ENCODE peak calls at places on chromosomes 11 and 22, in six cellular contexts. U is pancreas, X is type B pancreatic cell, W is heart right ventricle, Y is PC-3, B is neural progenitor cell. E is an unnamed sample.

GRCh38 chr11:7513210-7514098 is at the start of gene PPFIBP2:
- DNase-seq in U (peak), X (peak), W (peak), Y (peak), B (peak), E (peak)

GRCh38 chr22:49351761-49352221 is 475.9 kb downstream of the BRD1 start:
- DNase-seq in U (no peak), X (peak), W (no peak), Y (no peak), B (no peak), E (no peak)

GRCh38 chr11:68146010-68146540 is 24.9 kb upstream of the CHKA start:
- DNase-seq in U (peak), X (no peak), W (peak), Y (peak), B (no peak), E (no peak)

GRCh38 chr11:16909375-16910035 is 104.7 kb downstream of the PLEKHA7 start:
- DNase-seq in U (no peak), X (no peak), W (no peak), Y (no peak), B (no peak), E (no peak)

GRCh38 chr22:49704345-49705215 is 123.1 kb downstream of the BRD1 start:
- DNase-seq in U (no peak), X (peak), W (no peak), Y (no peak), B (no peak), E (no peak)

GRCh38 chr11:130371004-130371590 is 56.4 kb upstream of the ZBTB44 start:
- DNase-seq in U (no peak), X (peak), W (no peak), Y (peak), B (no peak), E (no peak)

GRCh38 chr11:131889146-131889577 is 518.7 kb downstream of the NTM start:
- DNase-seq in U (no peak), X (no peak), W (no peak), Y (peak), B (peak), E (peak)

GRCh38 chr11:59791639-59792038 is 18.9 kb downstream of the MRPL16 start:
- DNase-seq in U (no peak), X (no peak), W (no peak), Y (no peak), B (no peak), E (no peak)

GRCh38 chr11:942853-943252 is 17.2 kb downstream of the AP2A2 start:
- DNase-seq in U (no peak), X (no peak), W (no peak), Y (no peak), B (peak), E (no peak)

GRCh38 chr11:57083641-57084385 is 95.1 kb downstream of the OR5AK2 start:
- DNase-seq in U (no peak), X (no peak), W (no peak), Y (no peak), B (no peak), E (no peak)

GRCh38 chr22:27541831-27542230 is 259.7 kb downstream of the MN1 start:
- DNase-seq in U (no peak), X (no peak), W (no peak), Y (no peak), B (no peak), E (no peak)

GRCh38 chr22:27545071-27545470 is 256.5 kb downstream of the MN1 start:
- DNase-seq in U (no peak), X (no peak), W (no peak), Y (no peak), B (no peak), E (no peak)

GRCh38 chr22:27543460-27543859 is 258.1 kb downstream of the MN1 start:
- DNase-seq in U (no peak), X (no peak), W (no peak), Y (no peak), B (no peak), E (no peak)

GRCh38 chr22:27542602-27543001 is 259.0 kb downstream of the MN1 start:
- DNase-seq in U (no peak), X (no peak), W (no peak), Y (no peak), B (no peak), E (no peak)

DNA sequence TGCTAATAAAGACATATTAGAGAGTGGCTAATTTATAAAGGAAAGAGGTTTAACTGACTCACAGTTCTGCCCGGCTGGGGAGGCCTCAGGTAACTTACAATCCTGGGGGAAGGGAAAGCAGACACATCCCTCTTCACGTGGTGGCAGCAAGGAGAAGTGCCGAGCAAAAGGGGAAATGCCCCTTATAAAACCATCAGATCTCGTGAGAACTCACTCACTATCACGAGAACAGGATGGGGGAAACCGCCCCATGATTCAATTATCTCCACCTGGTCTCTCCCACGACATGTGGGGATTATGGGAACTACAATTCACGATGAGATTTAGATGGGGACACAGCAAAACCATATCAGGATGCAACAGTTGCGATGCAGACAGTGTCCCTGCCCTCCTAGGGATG is 255.4 kb downstream of the MN1 start:
- DNase-seq in U (no peak), X (no peak), W (no peak), Y (no peak), B (no peak), E (no peak)
- TF ChIP-seq CTCF in U (no peak), X (peak), W (no peak), Y (no peak), B (no peak), E (no peak)

DNA sequence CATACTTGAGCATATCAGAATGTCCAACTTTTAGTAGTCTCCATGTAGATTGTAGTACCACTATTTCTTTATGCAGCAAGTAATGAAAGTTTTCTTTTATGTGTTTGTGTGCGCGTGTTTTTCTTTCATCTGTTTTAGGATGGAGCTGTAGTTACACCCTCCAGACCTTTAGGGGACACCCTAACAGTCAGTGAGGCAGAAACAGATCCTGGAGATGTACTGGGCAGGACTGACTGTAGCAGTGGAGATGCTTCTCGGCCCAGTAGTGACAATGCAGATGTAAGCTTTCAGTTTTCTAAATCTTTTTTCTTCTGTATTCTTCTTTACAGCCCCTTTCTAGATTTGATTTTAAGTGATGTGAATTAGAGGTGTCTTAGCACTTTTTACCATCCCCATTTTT is 79.9 kb upstream of the GRIK4 start:
- DNase-seq in U (no peak), X (no peak), W (no peak), Y (peak), B (peak), E (peak)
- TF ChIP-seq CTCF in U (no peak), X (peak), W (peak), Y (peak), B (peak), E (peak)

DNA sequence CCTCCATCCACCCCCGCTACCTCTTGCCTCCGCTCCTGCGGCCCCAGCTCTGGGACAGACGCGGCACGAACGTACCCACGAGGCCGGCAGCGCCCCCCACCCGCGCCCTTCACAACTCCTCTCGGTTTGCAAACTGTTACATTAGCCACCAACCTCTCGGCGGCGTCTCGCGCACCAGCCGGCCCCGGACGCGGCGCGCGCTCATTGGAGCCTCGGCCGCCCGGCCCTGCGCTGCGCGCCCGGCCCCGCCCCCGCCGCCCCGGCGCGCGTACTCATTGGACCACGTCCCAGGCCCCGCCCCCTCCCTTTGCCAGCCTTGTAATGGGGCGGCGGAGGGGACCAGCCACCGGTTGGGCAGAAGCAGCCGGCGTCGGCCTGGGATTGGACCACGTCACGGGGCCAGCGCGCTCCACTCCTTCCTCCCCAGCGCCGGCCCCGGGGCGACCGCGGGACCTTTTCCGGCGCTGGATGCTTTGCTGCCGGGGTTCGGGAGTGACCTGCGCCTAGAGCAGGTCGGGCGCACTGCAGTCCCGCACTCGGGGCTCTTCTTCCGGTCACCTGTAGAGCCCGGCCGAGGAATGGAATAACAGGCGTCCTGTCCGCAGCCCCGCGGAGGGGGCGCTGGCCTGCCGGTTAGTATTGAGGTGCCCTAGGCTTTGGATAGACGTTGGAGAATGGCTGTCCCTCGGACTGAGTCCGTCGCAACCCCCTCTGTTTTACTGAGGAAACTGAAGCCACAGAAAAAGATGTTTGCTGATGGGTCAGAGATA is at the start of gene HYOU1:
- DNase-seq in U (peak), X (peak), W (peak), Y (peak), B (peak), E (peak)
- TF ChIP-seq CTCF in U (no peak), X (peak), W (no peak), Y (peak), B (peak), E (peak)

GRCh38 chr22:33470456-33470855 is 412.3 kb upstream of the SYN3 start:
- DNase-seq in U (no peak), X (no peak), W (no peak), Y (no peak), B (no peak), E (no peak)

GRCh38 chr22:33467067-33467466 is 408.9 kb upstream of the SYN3 start:
- DNase-seq in U (no peak), X (no peak), W (no peak), Y (no peak), B (no peak), E (no peak)

GRCh38 chr22:33464698-33465097 is 406.5 kb upstream of the SYN3 start:
- DNase-seq in U (no peak), X (no peak), W (no peak), Y (no peak), B (no peak), E (no peak)

GRCh38 chr22:33465554-33465953 is 407.4 kb upstream of the SYN3 start:
- DNase-seq in U (no peak), X (no peak), W (peak), Y (no peak), B (no peak), E (no peak)

GRCh38 chr22:33467718-33468117 is 409.5 kb upstream of the SYN3 start:
- DNase-seq in U (no peak), X (no peak), W (no peak), Y (no peak), B (no peak), E (peak)
- TF ChIP-seq CTCF in U (no peak), X (no peak), W (no peak), Y (no peak), B (peak), E (peak)

GRCh38 chr11:64629796-64630562 is 39.0 kb downstream of the SLC22A12 start:
- DNase-seq in U (peak), X (no peak), W (no peak), Y (no peak), B (peak), E (no peak)
- TF ChIP-seq CTCF in U (no peak), X (no peak), W (no peak), Y (no peak), B (peak), E (no peak)

DNA sequence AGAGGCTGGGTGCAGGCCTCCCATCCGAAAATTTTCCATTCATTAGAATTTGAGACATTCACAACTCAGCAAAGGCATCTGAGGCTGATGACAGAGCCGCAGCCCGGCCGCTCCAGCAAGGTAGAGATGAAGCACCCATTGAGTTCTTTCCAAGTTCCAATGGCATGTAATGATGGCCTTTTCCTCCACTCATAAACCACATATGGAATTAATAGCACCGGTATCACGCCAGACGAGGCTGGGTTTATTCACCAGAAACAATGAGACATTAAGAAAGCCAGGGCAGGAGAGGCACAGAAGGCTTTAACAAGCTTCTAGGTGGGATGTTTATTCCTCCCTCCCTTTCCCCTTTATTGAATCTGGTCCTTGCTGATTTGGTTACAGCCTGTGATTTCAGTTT is 534.4 kb downstream of the MN1 start:
- DNase-seq in U (no peak), X (no peak), W (no peak), Y (no peak), B (no peak), E (peak)
- TF ChIP-seq CTCF in U (no peak), X (no peak), W (no peak), Y (no peak), B (no peak), E (no peak)

GRCh38 chr11:27207025-27207650 is 155.9 kb downstream of the CCDC34 start:
- DNase-seq in U (no peak), X (no peak), W (no peak), Y (peak), B (no peak), E (no peak)

GRCh38 chr11:27203077-27203476 is 159.9 kb downstream of the CCDC34 start:
- DNase-seq in U (no peak), X (no peak), W (no peak), Y (no peak), B (no peak), E (no peak)

GRCh38 chr11:27205779-27206549 is 157.1 kb downstream of the CCDC34 start:
- DNase-seq in U (no peak), X (no peak), W (no peak), Y (no peak), B (no peak), E (no peak)

GRCh38 chr11:27205269-27205668 is 157.7 kb downstream of the CCDC34 start:
- DNase-seq in U (no peak), X (no peak), W (no peak), Y (peak), B (no peak), E (no peak)

DNA sequence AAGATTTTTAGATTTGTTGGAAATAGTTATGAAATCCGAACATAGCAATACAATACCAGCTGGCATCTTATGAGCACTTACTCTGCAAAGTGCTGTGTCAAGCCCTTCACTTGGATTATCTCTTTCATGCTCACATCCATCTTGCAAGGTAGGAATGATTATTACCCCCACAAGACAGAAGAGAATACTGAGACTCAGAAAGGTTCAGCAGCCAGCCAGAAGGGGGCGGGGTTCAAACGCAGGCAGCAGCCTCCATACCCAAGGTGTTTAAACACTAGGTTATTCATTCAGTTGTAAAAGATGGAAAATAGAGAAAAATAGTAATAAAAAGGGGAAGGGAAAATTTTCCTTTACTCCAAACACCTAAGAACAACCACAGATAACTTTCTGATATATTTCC is 158.5 kb downstream of the CCDC34 start:
- DNase-seq in U (no peak), X (no peak), W (no peak), Y (peak), B (no peak), E (no peak)
- TF ChIP-seq CTCF in U (no peak), X (peak), W (peak), Y (peak), B (peak), E (peak)

GRCh38 chr11:116353517-116353916 is 419.3 kb downstream of the BUD13 start:
- DNase-seq in U (peak), X (no peak), W (no peak), Y (no peak), B (no peak), E (no peak)

GRCh38 chr11:116352881-116353280 is 419.9 kb downstream of the BUD13 start:
- DNase-seq in U (peak), X (no peak), W (no peak), Y (no peak), B (no peak), E (no peak)

GRCh38 chr11:116355104-116355503 is 417.7 kb downstream of the BUD13 start:
- DNase-seq in U (no peak), X (no peak), W (no peak), Y (no peak), B (no peak), E (no peak)

GRCh38 chr11:116360542-116360941 is 412.2 kb downstream of the BUD13 start:
- DNase-seq in U (no peak), X (no peak), W (no peak), Y (no peak), B (no peak), E (no peak)

DNA sequence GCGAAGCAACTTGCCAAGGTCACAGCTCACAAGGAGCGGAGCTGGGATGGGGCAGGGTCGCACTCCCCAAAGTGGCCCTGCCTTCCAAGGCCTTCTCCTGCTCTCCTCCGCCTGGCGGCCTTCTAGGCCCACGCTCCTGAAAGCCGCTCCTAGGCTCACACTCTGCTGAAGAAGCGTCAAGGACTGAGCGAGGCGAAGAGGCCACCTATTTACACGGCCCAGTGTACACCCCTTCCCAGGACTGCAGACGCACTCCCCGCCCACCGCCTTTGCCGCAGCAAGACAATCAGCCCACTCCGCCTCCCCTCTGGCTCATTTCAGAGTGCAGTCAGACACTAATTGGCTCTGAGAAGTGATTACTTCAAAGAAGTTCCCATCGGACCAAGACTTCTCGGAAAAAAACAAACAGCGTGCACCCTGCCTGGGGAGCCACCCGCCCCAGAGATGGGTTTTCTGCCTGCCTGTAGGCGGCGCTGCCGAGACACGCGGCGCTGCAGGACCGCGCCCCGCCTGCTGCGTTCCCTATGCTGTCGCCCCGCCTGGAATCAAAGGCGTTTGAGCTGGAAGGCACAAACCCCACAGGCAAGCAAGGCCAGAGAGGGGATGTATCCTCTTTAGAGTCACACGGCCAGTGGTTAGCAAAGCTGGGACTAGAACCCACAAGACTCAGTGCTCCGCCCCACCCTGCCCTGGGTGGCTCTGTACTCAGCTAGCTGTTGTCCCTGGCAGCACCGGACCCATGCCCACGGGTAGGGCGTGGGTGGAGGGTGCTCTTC is 414.8 kb downstream of the BUD13 start:
- DNase-seq in U (no peak), X (no peak), W (no peak), Y (no peak), B (peak), E (no peak)
- TF ChIP-seq CTCF in U (no peak), X (peak), W (peak), Y (peak), B (peak), E (peak)